ENCODE peak calls at places on chromosomes 2 and 18, in six cellular contexts. N, O, V, M, R and G are unnamed samples.

GRCh38 chr18:709771-710170 is 2.7 kb downstream of the ENOSF1 start:
- DNase-seq in N (no peak), O (no peak), V (no peak), M (no peak), R (no peak), G (no peak)

GRCh38 chr2:236631361-236632291 is 62.0 kb downstream of the ACKR3 start:
- DNase-seq in N (no peak), O (no peak), V (no peak), M (no peak), R (no peak), G (no peak)

GRCh38 chr2:20397811-20398447 is 47.3 kb upstream of the PUM2 start:
- DNase-seq in N (no peak), O (no peak), V (no peak), M (no peak), R (no peak), G (no peak)

GRCh38 chr2:119430023-119430498 is 1.6 kb upstream of the TMEM37 start:
- DNase-seq in N (no peak), O (no peak), V (no peak), M (no peak), R (no peak), G (no peak)

GRCh38 chr2:182949572-182950189 is 83.2 kb upstream of the FRZB start:
- DNase-seq in N (no peak), O (no peak), V (no peak), M (no peak), R (no peak), G (no peak)

GRCh38 chr18:47265197-47265596 is 13.7 kb upstream of the SKOR2 start:
- DNase-seq in N (no peak), O (peak), V (no peak), M (no peak), R (no peak), G (no peak)

GRCh38 chr2:204024503-204024902 is 87.9 kb downstream of the ICOS start:
- DNase-seq in N (peak), O (peak), V (no peak), M (no peak), R (no peak), G (no peak)

GRCh38 chr2:62307469-62308389 is 111.8 kb downstream of the B3GNT2 start:
- DNase-seq in N (no peak), O (no peak), V (no peak), M (no peak), R (no peak), G (no peak)

GRCh38 chr2:217260441-217261080 is 400.7 kb upstream of the TNP1 start:
- DNase-seq in N (no peak), O (no peak), V (no peak), M (no peak), R (no peak), G (no peak)

GRCh38 chr18:35019929-35020328 is 21.3 kb upstream of the MAPRE2 start:
- DNase-seq in N (no peak), O (no peak), V (no peak), M (no peak), R (no peak), G (no peak)

GRCh38 chr18:5841518-5841917 is 53.8 kb downstream of the TMEM200C start:
- DNase-seq in N (no peak), O (no peak), V (no peak), M (no peak), R (no peak), G (no peak)

GRCh38 chr2:23487735-23488492 is 102.9 kb downstream of the KLHL29 start:
- DNase-seq in N (no peak), O (peak), V (peak), M (peak), R (no peak), G (peak)

GRCh38 chr18:44895176-44895798 is 214.6 kb downstream of the SETBP1 start:
- DNase-seq in N (no peak), O (peak), V (peak), M (peak), R (no peak), G (peak)